ENCODE peak calls at places on chromosome 7, in nine cellular contexts. U, K, C, R, J, H, B, X and F are unnamed samples.

GRCh38 chr7:90625562-90625961 is 29.4 kb downstream of the CDK14 start:
- DNase-seq in U (no peak), K (no peak), C (peak), R (no peak), J (peak), H (peak), B (peak), X (no peak), F (peak)

GRCh38 chr7:33821970-33822369 is 83.4 kb upstream of the BMPER start:
- DNase-seq in U (no peak), K (no peak), C (no peak), R (no peak), J (no peak), H (peak), B (no peak), X (no peak), F (no peak)

GRCh38 chr7:123355576-123356195 is 155.9 kb upstream of the SLC13A1 start:
- DNase-seq in U (no peak), K (no peak), C (no peak), R (no peak), J (no peak), H (no peak), B (no peak), X (no peak), F (no peak)

GRCh38 chr7:149254181-149254858 is 7.7 kb upstream of the ZNF783 start:
- DNase-seq in U (no peak), K (no peak), C (no peak), R (no peak), J (no peak), H (no peak), B (no peak), X (no peak), F (no peak)

GRCh38 chr7:127391591-127392181 is 822 bp downstream of the ZNF800 start:
- DNase-seq in U (peak), K (peak), C (no peak), R (no peak), J (peak), H (peak), B (peak), X (peak), F (peak)

GRCh38 chr7:4845740-4846142 is 16.1 kb downstream of the PAPOLB start:
- DNase-seq in U (no peak), K (no peak), C (peak), R (no peak), J (peak), H (peak), B (peak), X (peak), F (peak)

GRCh38 chr7:15603124-15603523 is 41.3 kb upstream of the AGMO start:
- DNase-seq in U (no peak), K (no peak), C (no peak), R (no peak), J (no peak), H (peak), B (no peak), X (no peak), F (no peak)

GRCh38 chr7:27400168-27400567 is 157.6 kb downstream of the EVX1 start:
- DNase-seq in U (no peak), K (no peak), C (no peak), R (no peak), J (no peak), H (no peak), B (no peak), X (no peak), F (no peak)

GRCh38 chr7:127346575-127347256 is 45.8 kb downstream of the ZNF800 start:
- DNase-seq in U (no peak), K (no peak), C (no peak), R (no peak), J (no peak), H (no peak), B (no peak), X (no peak), F (no peak)